ENCODE peak calls at places on chromosomes 7 and 10, in four cellular contexts. One of them, this sample, is unnamed.
A peak's percentile ranks its signal among the peaks of the same experiment; 100 is the strongest.

GRCh38 chr7:16813232-16813616 is 8.4 kb upstream of the AGR2 start:
- DNase-seq in PC-9: no peak
- DNase-seq in foreskin melanocyte: no peak
- DNase-seq in dorsolateral prefrontal cortex: no peak
- DNase-seq in this sample: no peak

GRCh38 chr10:103476046-103476768 is 2.8 kb downstream of the CALHM3 start:
- DNase-seq in PC-9: peak; percentile 18
- DNase-seq in foreskin melanocyte: no peak
- DNase-seq in dorsolateral prefrontal cortex: no peak
- DNase-seq in this sample: no peak

GRCh38 chr10:91054325-91054724 is 133.4 kb upstream of the ANKRD1 start:
- DNase-seq in PC-9: peak; percentile 4
- DNase-seq in foreskin melanocyte: peak; percentile 68
- DNase-seq in dorsolateral prefrontal cortex: no peak
- DNase-seq in this sample: no peak

GRCh38 chr10:17001961-17002749 is 127.5 kb downstream of the CUBN start:
- DNase-seq in PC-9: no peak
- DNase-seq in foreskin melanocyte: no peak
- DNase-seq in dorsolateral prefrontal cortex: no peak
- DNase-seq in this sample: no peak

GRCh38 chr10:99232357-99232999 is 3.2 kb downstream of the HPSE2 start:
- DNase-seq in PC-9: no peak
- DNase-seq in foreskin melanocyte: no peak
- DNase-seq in dorsolateral prefrontal cortex: no peak
- DNase-seq in this sample: no peak

GRCh38 chr10:118045842-118046490 is 775 bp downstream of the RAB11FIP2 start:
- DNase-seq in PC-9: no peak
- DNase-seq in foreskin melanocyte: peak; percentile 45
- DNase-seq in dorsolateral prefrontal cortex: no peak
- DNase-seq in this sample: peak; percentile 47

GRCh38 chr7:152735443-152736004 is 24.0 kb upstream of the ACTR3B start:
- DNase-seq in PC-9: no peak
- DNase-seq in foreskin melanocyte: no peak
- DNase-seq in dorsolateral prefrontal cortex: no peak
- DNase-seq in this sample: no peak

GRCh38 chr10:93080350-93081046 is 6.8 kb downstream of the CYP26A1 start:
- DNase-seq in PC-9: peak; percentile 44
- DNase-seq in foreskin melanocyte: no peak
- DNase-seq in dorsolateral prefrontal cortex: peak; percentile 73
- DNase-seq in this sample: no peak

GRCh38 chr10:98080474-98080873 is 50.1 kb upstream of the CRTAC1 start:
- DNase-seq in PC-9: no peak
- DNase-seq in foreskin melanocyte: no peak
- DNase-seq in dorsolateral prefrontal cortex: no peak
- DNase-seq in this sample: no peak

GRCh38 chr10:43969506-43969905 is 320.8 kb upstream of the ZNF32 start:
- DNase-seq in PC-9: no peak
- DNase-seq in foreskin melanocyte: no peak
- DNase-seq in dorsolateral prefrontal cortex: no peak
- DNase-seq in this sample: no peak

GRCh38 chr10:53166325-53166724 is 393.7 kb upstream of the MBL2 start:
- DNase-seq in PC-9: no peak
- DNase-seq in foreskin melanocyte: no peak
- DNase-seq in dorsolateral prefrontal cortex: no peak
- DNase-seq in this sample: no peak

GRCh38 chr10:69506487-69506833 is 55.2 kb downstream of the TSPAN15 start:
- DNase-seq in PC-9: no peak
- DNase-seq in foreskin melanocyte: no peak
- DNase-seq in dorsolateral prefrontal cortex: no peak
- DNase-seq in this sample: no peak

GRCh38 chr7:52992479-52993195 is 42.8 kb upstream of the POM121L12 start:
- DNase-seq in PC-9: no peak
- DNase-seq in foreskin melanocyte: no peak
- DNase-seq in dorsolateral prefrontal cortex: no peak
- DNase-seq in this sample: no peak

This sample was measured in amygdala.